ENCODE peak calls at places on chromosome 17, in six cellular contexts. V is sigmoid colon, Y is K562, U is suprapubic skin, K is stomach, Q is transverse colon. N is an unnamed sample.

GRCh38 chr17:40648326-40648968 is 829 bp upstream of the SMARCE1 start:
- DNase-seq in V (no peak), U (peak; percentile 67), K (peak; percentile 37), Q (no peak), Y (no peak), N (no peak)

GRCh38 chr17:40035162-40035559 is 19.0 kb downstream of the MED24 start:
- DNase-seq in Q (peak; percentile 64), Y (peak; percentile 72), K (no peak), V (no peak), U (no peak), N (no peak)

GRCh38 chr17:42023524-42024349 is 3.8 kb downstream of the NKIRAS2 start:
- DNase-seq in Q (no peak), U (no peak), Y (no peak), K (no peak), V (peak; percentile 72), N (no peak)

GRCh38 chr17:42760652-42761581 is at the start of gene RAMP2:
- DNase-seq in Q (no peak), V (peak; percentile 68), K (peak; percentile 39), Y (no peak), U (peak; percentile 66), N (no peak)

GRCh38 chr17:14082848-14083247 is 13.5 kb downstream of the COX10 start:
- DNase-seq in U (no peak), Q (no peak), Y (no peak), V (no peak), K (no peak), N (no peak)

GRCh38 chr17:37429442-37429841 is 22.8 kb downstream of the TADA2A start:
- DNase-seq in K (no peak), V (no peak), U (no peak), Q (no peak), Y (no peak), N (no peak)

GRCh38 chr17:39867084-39867890 is 715 bp upstream of the ZPBP2 start:
- DNase-seq in U (no peak), V (no peak), Q (peak; percentile 42), Y (no peak), K (no peak), N (no peak)

GRCh38 chr17:193426-193810 is 12.0 kb upstream of the DOC2B start:
- DNase-seq in K (no peak), V (no peak), U (no peak), Y (no peak), Q (no peak), N (no peak)

GRCh38 chr17:38879878-38880727 is 10.2 kb downstream of the LASP1 start:
- DNase-seq in K (no peak), Q (peak; percentile 41), Y (no peak), V (peak; percentile 79), U (no peak), N (no peak)

GRCh38 chr17:37312137-37312923 is 63.5 kb upstream of the C17orf78 start:
- DNase-seq in V (no peak), Y (no peak), K (no peak), Q (no peak), U (no peak), N (no peak)

GRCh38 chr17:75927286-75927922 is 13.4 kb downstream of the FBF1 start:
- DNase-seq in Q (peak; percentile 27), K (peak; percentile 54), U (no peak), V (no peak), Y (peak; percentile 74), N (no peak)

GRCh38 chr17:31573861-31574260 is 182.4 kb downstream of the RAB11FIP4 start:
- DNase-seq in Q (no peak), Y (no peak), U (no peak), V (no peak), K (no peak), N (no peak)

GRCh38 chr17:27218719-27219488 is 75.0 kb upstream of the WSB1 start:
- DNase-seq in K (no peak), V (no peak), U (no peak), Y (no peak), Q (peak; percentile 38), N (peak; percentile 55)

GRCh38 chr17:10171057-10171456 is 27.3 kb downstream of the GAS7 start:
- DNase-seq in Y (no peak), V (peak; percentile 86), K (no peak), U (peak; percentile 79), Q (no peak), N (no peak)

GRCh38 chr17:8186446-8186786 is 3.6 kb downstream of the BORCS6 start:
- DNase-seq in K (no peak), Q (no peak), Y (no peak), U (no peak), V (no peak), N (no peak)
- TF ChIP-seq POLR2A in K (no peak), Q (no peak), Y (no peak), U (no peak), V (no peak), N (no peak)

DNA sequence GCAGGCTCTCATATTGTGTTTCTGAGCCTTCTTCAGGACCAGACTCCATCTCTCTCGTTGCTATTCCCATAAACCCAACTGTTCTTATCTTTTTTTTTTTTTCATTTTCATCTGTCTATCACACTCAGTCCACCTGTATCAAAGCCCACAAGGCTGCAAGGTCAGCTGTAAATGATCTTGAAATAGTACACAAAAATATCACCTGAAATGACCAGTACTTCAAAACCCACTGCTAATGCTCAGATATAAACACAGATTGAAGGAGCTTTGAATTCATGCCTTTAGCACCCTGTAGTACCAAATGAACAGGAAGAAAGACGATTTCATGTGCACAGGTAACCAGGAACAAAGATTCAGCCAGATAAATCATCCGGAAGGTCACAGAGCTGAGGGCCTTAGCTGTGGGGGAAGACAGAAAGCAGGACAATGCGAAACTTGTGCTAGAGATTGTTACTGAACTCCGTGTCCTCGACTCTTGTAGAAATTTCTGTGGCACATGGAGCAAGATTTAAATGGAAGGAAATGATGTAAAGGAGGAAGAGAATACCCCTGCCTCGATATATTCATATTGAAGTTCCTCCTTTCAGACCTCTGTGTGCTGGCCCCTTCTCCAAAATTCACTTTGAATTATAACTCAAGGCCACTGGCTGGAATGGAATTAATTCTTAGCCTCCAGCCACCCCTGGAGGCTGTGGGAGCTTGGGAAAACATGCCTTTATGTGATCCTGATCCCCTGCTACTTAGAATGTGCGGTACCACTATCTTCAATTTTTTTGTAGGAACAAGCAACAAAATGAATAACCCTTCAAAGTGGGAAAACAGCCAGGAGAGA is 4.1 kb downstream of the HLF start:
- DNase-seq in V (no peak), Y (no peak), Q (no peak), K (no peak), U (no peak), N (no peak)
- TF ChIP-seq EP300 in V (no peak), Y (no peak), Q (no peak), K (no peak), U (no peak), N (no peak)

DNA sequence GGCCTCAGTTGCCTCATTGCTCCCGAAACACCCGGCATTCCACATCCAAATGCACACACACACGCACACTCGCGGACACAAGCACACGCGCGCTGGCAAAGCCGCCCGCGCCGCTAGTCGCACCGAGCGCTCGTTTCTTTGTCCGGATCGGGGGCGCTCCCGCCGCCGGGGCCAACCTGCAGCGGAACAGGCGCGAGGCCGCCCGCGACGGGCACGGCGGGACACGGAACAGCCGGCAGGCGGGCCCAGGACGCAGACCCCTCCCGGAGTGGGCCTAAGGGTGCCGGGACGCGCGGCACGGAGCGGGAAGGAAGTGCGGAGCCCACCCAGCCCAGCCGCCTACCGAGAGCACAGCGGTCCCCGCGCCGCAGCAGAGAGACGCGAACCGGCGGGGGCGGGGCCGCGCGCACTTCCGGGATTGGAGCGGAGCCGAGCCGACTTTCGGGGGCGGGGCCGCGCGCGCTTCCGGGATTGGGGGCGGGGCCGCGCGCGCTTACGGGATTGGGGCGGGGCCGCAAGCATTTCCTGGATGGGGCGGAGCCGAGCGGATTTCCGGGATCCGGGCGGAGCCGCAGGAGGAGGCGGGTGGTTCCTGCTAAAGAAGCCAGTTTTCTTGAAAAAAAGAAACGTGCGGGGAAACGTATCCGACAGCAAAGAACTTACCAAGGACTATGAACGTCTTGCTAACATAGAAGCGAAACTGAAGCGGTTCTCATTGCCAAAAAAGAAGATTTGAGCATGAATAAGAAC is at the start of gene CYBC1:
- DNase-seq in K (peak; percentile 96), Y (peak; percentile 90), V (peak; percentile 97), U (peak; percentile 94), Q (peak; percentile 96), N (peak; percentile 98)
- TF ChIP-seq POLR2AphosphoS5 in K (peak; percentile 63), Y (peak; percentile 76), V (peak; percentile 97), U (no peak), Q (peak; percentile 96), N (peak; percentile 92)

GRCh38 chr17:46192484-46193245 is 564 bp downstream of the KANSL1 start:
- DNase-seq in U (peak; percentile 75), Y (peak; percentile 91), V (peak; percentile 85), Q (peak; percentile 62), K (peak; percentile 57), N (no peak)

GRCh38 chr17:46192211-46192483 is 1.1 kb downstream of the KANSL1 start:
- DNase-seq in U (no peak), Y (no peak), Q (no peak), K (no peak), V (no peak), N (no peak)

GRCh38 chr17:46193626-46194392 is 580 bp upstream of the KANSL1 start:
- DNase-seq in Y (peak; percentile 96), Q (peak; percentile 96), K (peak; percentile 95), V (peak; percentile 98), U (peak; percentile 98), N (peak; percentile 98)

GRCh38 chr17:46194393-46195216 is 1.4 kb upstream of the KANSL1 start:
- DNase-seq in U (no peak), Y (peak; percentile 49), V (no peak), K (no peak), Q (no peak), N (no peak)

GRCh38 chr17:46193246-46193625 is at the start of gene KANSL1:
- DNase-seq in K (peak; percentile 85), Y (peak; percentile 95), U (peak; percentile 90), V (peak; percentile 95), Q (peak; percentile 89), N (peak; percentile 92)
- TF ChIP-seq POLR2A in K (no peak), Y (peak; percentile 16), U (no peak), V (no peak), Q (no peak), N (no peak)

GRCh38 chr17:43952724-43953666 is 745 bp downstream of the PYY start:
- DNase-seq in Q (no peak), K (no peak), V (no peak), U (no peak), Y (peak; percentile 86), N (no peak)
- TF ChIP-seq EP300 in Q (no peak), K (no peak), V (no peak), U (no peak), Y (no peak), N (no peak)

DNA sequence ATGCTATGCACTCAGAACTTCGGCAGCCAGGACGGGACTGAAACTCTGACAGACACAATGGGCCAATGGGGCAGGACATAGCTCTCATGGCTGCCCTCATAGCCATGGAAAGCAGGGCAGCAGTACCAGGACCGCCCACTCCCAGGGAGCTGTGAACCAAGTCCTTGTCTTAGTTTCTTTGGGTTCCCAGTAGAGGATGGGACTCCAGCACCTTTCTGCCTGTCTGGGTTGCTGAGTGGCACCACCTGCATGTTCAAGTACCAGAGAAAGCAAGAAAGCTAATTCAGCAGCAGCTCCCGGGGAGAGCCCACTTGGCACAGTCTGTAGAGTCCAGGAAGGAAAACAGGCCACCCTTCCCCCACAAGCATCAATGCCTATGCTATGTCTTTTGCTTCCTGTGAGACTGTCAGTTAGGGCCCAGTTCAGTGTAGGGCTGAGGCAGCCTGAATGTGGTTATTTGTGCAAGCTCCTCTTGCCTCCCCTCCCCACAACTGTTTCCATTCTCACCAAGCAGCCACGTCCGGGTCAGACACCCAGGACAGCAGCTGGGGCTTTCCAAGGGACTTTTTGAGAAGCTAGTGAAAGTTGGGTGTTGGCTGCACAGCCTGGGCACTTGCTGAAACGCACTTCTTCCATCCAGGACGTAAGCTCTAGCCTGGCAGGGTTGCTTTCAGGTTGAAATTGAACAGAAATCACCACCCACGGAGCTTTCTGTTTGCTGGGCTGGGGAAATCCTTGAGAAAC is 7.8 kb downstream of the SUPT4H1 start:
- DNase-seq in U (peak; percentile 45), K (peak; percentile 53), V (no peak), Q (peak; percentile 70), Y (no peak), N (no peak)
- TF ChIP-seq POLR2AphosphoS5 in U (no peak), K (no peak), V (no peak), Q (peak; percentile 45), Y (no peak), N (no peak)